ENCODE peak calls at places on chromosome 6, in four cellular contexts. A, W, E and U are unnamed samples.
A peak's percentile ranks its signal among the peaks of the same experiment; 100 is the strongest.

GRCh38 chr6:15672291-15672690 is 9.5 kb upstream of the DTNBP1 start:
- DNase-seq in A (no peak), W (no peak), E (no peak), U (no peak)

GRCh38 chr6:56732517-56732916 is 89.8 kb upstream of the DST start:
- DNase-seq in A (no peak), W (no peak), E (no peak), U (no peak)

GRCh38 chr6:149855040-149855654 is 9.0 kb downstream of the LRP11 start:
- DNase-seq in A (no peak), W (no peak), E (no peak), U (no peak)

GRCh38 chr6:72776456-72776855 is 154.6 kb downstream of the KCNQ5 start:
- DNase-seq in A (no peak), W (no peak), E (no peak), U (no peak)

GRCh38 chr6:110654096-110654820 is 161.0 kb downstream of the CDK19 start:
- DNase-seq in A (no peak), W (no peak), E (no peak), U (no peak)

GRCh38 chr6:36444470-36444869 is 1.7 kb downstream of the KCTD20 start:
- DNase-seq in A (no peak), W (no peak), E (no peak), U (no peak)

GRCh38 chr6:145544514-145544913 is 190.8 kb downstream of the EPM2A start:
- DNase-seq in A (no peak), W (no peak), E (no peak), U (no peak)

GRCh38 chr6:158536891-158537798 is 22.7 kb upstream of the TMEM181 start:
- DNase-seq in A (peak; percentile 95), W (no peak), E (no peak), U (no peak)

GRCh38 chr6:27503436-27504030 is 30.6 kb upstream of the ZNF184 start:
- DNase-seq in A (no peak), W (peak; percentile 68), E (peak; percentile 74), U (peak; percentile 47)

GRCh38 chr6:28673800-28674671 is 148.4 kb downstream of the GPX5 start:
- DNase-seq in A (peak; percentile 82), W (no peak), E (no peak), U (no peak)

GRCh38 chr6:8705435-8706020 is 270.2 kb upstream of the SLC35B3 start:
- DNase-seq in A (peak; percentile 13), W (no peak), E (no peak), U (no peak)

GRCh38 chr6:8707369-8707768 is 272.0 kb upstream of the SLC35B3 start:
- DNase-seq in A (no peak), W (no peak), E (no peak), U (no peak)

GRCh38 chr6:8707956-8708772 is 272.8 kb upstream of the SLC35B3 start:
- DNase-seq in A (peak; percentile 10), W (no peak), E (no peak), U (no peak)

DNA sequence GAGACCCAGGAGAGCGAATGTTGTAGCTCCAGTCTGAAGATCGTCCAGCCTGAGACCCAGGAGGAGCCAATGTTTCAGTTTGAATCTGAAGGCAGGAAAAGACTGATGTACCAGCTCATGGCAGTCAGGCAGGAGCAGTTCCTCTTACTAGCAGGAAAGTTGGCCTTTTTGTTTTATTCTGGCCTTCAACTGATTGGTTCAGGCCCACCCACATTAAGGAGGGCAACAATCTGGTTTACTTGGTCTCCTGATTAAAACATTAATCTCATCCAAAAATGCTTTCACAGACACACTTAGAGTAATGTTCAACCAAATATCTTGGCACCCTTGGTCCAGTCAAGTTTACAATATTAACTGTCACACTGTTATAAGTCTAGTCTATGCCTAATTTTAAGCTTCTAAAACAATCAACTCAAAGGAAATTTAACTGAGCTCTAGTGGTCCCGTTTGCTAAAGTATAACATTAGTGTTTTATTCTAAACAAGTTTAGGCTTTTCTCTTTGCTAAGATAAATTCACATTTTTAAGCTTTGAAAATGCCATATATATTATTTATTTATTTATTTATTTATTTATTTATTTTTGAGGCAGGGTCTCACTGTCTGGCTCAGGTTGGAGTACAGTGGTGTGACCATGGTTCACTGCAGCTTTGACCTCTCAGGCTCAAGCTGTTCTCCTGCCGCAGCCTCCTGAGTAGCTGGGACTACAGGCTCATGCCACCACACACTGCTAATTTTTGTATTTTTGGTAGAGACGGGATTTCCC is 275.5 kb upstream of the SLC35B3 start:
- DNase-seq in A (no peak), W (no peak), E (no peak), U (no peak)
- H3K4me3 ChIP-seq in A (no peak overlapping the region), W (no peak overlapping the region), E (no peak overlapping the region), U (no peak overlapping the region)

GRCh38 chr6:159772196-159772595 is 10.4 kb downstream of the ACAT2 start:
- DNase-seq in A (no peak), W (no peak), E (no peak), U (no peak)
- H3K36me3 ChIP-seq in A (peaks cover 22% of the 10 kb centered on the region), W (peaks cover 8% of the 10 kb centered on the region), E (no peaks in the 10 kb centered on the region), U (peaks cover 28% of the 10 kb centered on the region)

GRCh38 chr6:33335916-33336315 is 18.4 kb upstream of the ZBTB22 start:
- DNase-seq in A (no peak), W (no peak), E (no peak), U (no peak)
- H3K4me3 ChIP-seq in A (no peak overlapping the region), W (no peak overlapping the region), E (no peak overlapping the region), U (no peak overlapping the region)

DNA sequence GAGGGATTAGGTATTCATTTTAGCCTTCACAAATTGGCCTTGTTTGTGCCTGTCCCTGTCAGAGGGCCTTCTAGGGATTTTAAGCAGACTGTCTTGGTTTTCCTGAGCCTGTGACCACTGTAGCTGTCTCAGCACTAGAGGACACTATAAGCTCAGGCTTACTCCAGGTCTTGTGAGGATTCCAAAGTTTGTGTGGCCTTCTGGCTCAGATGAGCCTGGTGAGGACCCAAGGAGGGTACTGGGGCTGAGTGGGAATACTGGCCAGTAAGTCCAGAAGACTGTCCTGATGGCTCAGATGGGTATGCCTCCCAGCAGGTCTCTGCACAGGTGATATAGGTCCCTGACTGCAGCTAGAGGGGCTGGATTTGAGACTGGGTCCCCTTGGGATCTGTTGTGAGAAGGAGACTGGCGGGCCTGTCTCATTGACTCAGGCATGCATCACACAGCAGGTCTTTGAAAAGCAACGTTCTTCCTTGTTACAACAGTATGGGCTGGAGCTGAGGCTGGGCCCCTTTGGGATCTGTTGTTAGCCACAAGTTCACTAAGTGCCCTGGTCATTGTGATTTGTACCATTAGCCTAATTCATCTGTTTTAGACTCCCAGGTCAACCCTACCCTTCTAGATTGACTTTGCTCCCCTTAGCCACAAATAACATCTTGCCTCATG is 26.3 kb upstream of the TFB1M start:
- DNase-seq in A (peak; percentile 18), W (no peak), E (no peak), U (no peak)
- H3K36me3 ChIP-seq in A (no peaks in the 10 kb centered on the region), W (no peaks in the 10 kb centered on the region), E (no peaks in the 10 kb centered on the region), U (no peaks in the 10 kb centered on the region)

DNA sequence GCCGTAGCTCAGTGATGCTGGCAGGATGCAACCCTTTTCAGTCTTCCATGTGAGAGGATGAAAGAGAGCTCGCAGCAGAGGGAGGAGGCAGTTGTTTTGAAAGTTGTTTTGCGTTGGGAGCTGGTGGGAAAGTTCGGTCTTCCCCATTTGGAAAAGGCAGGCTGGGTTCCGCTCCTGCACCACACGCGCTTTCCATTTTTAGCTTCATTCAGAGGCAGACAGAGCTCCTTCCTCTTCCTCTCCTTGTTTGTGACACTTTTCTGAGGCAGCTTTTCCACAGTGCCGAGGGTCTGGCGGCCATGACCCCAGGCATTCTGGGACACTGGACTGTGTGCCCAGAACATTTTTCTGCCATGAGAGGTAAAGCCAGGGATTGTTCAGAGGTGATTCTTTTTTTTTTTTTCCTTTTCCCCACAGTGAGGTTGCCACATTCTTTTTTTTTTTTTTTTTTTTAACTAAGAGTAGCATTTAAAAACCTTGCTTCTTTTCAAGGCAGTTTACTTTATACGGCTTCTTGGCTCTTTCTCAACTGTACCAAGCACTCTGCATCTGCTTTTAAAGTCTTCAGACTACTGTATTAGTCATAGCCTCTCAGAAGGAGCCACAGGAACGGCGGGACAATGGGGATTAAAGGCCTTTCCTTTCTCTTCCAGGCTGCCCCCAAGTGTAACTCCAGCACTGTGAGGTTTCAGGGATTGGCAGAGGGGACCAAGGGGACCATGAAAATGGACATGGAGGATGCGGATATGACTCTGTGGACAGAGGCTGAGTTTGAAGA is 1.6 kb downstream of the PRDM1 start:
- DNase-seq in A (peak; percentile 32), W (no peak), E (peak; percentile 55), U (peak; percentile 23)
- H3K4me3 ChIP-seq in A (peak overlapping the region; percentile 19), W (peak overlapping the region; percentile 59), E (peak overlapping the region; percentile 29), U (peak overlapping the region; percentile 66)

DNA sequence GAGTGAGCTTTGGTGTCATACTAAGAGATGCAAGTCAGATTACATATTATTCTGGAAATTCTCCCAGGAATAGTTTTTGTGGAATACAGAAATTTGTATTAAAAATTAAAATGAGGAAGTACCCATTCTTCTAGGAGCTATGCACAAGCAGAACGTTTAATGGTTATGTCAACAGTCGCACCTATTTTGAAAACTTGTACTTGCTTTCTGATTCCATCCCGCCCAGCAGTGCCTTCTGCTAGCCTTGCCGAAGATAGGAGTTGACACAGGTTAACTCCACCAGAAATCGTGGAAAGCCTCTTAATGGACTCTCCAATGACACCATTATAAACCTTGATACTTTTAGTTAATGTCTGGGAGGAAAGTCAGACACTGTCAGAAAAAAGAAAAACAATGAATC is 6.7 kb downstream of the PBOV1 start:
- DNase-seq in A (no peak), W (no peak), E (no peak), U (no peak)
- H3K36me3 ChIP-seq in A (no peaks in the 10 kb centered on the region), W (no peaks in the 10 kb centered on the region), E (no peaks in the 10 kb centered on the region), U (no peaks in the 10 kb centered on the region)

GRCh38 chr6:2542101-2542857 is 208.4 kb downstream of the MYLK4 start:
- DNase-seq in A (no peak), W (no peak), E (no peak), U (no peak)
- H3K4me3 ChIP-seq in A (no peak overlapping the region), W (no peak overlapping the region), E (no peak overlapping the region), U (no peak overlapping the region)

DNA sequence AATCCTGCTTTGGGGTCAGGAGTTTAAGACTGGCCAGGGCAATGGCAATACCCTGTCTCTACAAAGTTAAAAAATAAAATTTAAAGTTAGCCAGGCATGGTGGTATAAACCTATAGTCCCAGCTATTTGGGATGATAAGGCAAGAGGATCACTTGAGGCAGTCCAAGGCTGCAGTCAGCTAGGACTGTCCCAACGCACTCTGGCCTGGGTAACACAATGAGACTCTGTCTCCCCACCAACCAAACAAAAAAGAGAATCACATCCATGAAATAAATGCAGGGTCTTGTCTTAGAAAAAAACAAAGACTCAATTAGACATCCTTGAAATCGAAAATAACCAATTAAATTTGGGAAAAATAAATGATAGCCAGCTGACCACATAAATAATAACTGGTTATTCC is 88.9 kb downstream of the PHIP start:
- DNase-seq in A (no peak), W (no peak), E (no peak), U (no peak)
- H3K36me3 ChIP-seq in A (peaks cover 26% of the 10 kb centered on the region), W (peaks cover 8% of the 10 kb centered on the region), E (no peaks in the 10 kb centered on the region), U (peaks cover 88% of the 10 kb centered on the region)

GRCh38 chr6:167146173-167146572 is 11.6 kb downstream of the GPR31 start:
- DNase-seq in A (no peak), W (no peak), E (no peak), U (no peak)

GRCh38 chr6:167145468-167145867 is 12.3 kb downstream of the GPR31 start:
- DNase-seq in A (no peak), W (no peak), E (no peak), U (no peak)

GRCh38 chr6:167143041-167143440 is 14.7 kb downstream of the GPR31 start:
- DNase-seq in A (no peak), W (no peak), E (no peak), U (no peak)

GRCh38 chr6:167148997-167149396 is 8.8 kb downstream of the GPR31 start:
- DNase-seq in A (no peak), W (no peak), E (no peak), U (no peak)

GRCh38 chr6:167146977-167147376 is 10.8 kb downstream of the GPR31 start:
- DNase-seq in A (peak; percentile 85), W (no peak), E (no peak), U (no peak)
- H3K4me3 ChIP-seq in A (peak overlapping the region; percentile 2), W (no peak overlapping the region), E (no peak overlapping the region), U (no peak overlapping the region)